ENCODE peak calls at places on chromosome 20, in ten cellular contexts. X is pancreas, V is left colon, Y is hippocampal formation, G is hypothalamus, A is RWPE1, Z is stomach, J is dorsolateral prefrontal cortex, N is SK-MEL-5, W is breast epithelium. C is an unnamed sample.

GRCh38 chr20:35279040-35279439 is 1.1 kb upstream of the MMP24OS start:
- DNase-seq in X (peak; percentile 33), V (no peak), Y (no peak), G (no peak), A (peak; percentile 86), Z (peak; percentile 82), J (no peak), N (no peak), W (no peak), C (no peak)

GRCh38 chr20:1467082-1467354 is 369 bp upstream of the NSFL1C start:
- DNase-seq in X (no peak), V (no peak), Y (no peak), G (no peak), A (no peak), Z (no peak), J (no peak), N (no peak), W (no peak), C (no peak)

GRCh38 chr20:48716541-48716940 is 111.3 kb downstream of the PREX1 start:
- DNase-seq in X (no peak), V (no peak), Y (no peak), G (no peak), A (no peak), Z (no peak), J (no peak), N (no peak), W (no peak), C (no peak)

GRCh38 chr20:39451386-39451785 is 489.2 kb downstream of the DHX35 start:
- DNase-seq in X (no peak), V (no peak), Y (no peak), G (no peak), A (no peak), Z (no peak), J (no peak), N (no peak), W (no peak), C (no peak)

GRCh38 chr20:53260168-53260567 is 288.0 kb downstream of the TSHZ2 start:
- DNase-seq in X (no peak), V (no peak), Y (no peak), G (no peak), A (no peak), Z (no peak), J (no peak), N (no peak), W (no peak), C (no peak)

GRCh38 chr20:8807480-8808179 is 261.3 kb upstream of the PLCB4 start:
- DNase-seq in X (peak; percentile 44), V (no peak), Y (no peak), G (no peak), A (no peak), Z (no peak), J (no peak), N (no peak), W (no peak), C (no peak)

GRCh38 chr20:57698867-57699275 is 10.9 kb downstream of the PMEPA1 start:
- DNase-seq in X (no peak), V (no peak), Y (no peak), G (no peak), A (peak; percentile 65), Z (no peak), J (no peak), N (no peak), W (no peak), C (no peak)

GRCh38 chr20:48938670-48939069 is 17.2 kb downstream of the ARFGEF2 start:
- DNase-seq in X (no peak), V (no peak), Y (no peak), G (no peak), A (no peak), Z (no peak), J (no peak), N (no peak), W (no peak), C (no peak)

GRCh38 chr20:47055699-47056369 is 161.2 kb downstream of the EYA2 start:
- DNase-seq in X (no peak), V (no peak), Y (no peak), G (no peak), A (no peak), Z (no peak), J (no peak), N (peak; percentile 8), W (no peak), C (no peak)

GRCh38 chr20:19968488-19969073 is 48.6 kb upstream of the NAA20 start:
- DNase-seq in X (no peak), V (no peak), Y (no peak), G (no peak), A (no peak), Z (no peak), J (no peak), N (no peak), W (no peak), C (no peak)

GRCh38 chr20:50151034-50151743 is 2.3 kb downstream of the PEDS1 start:
- DNase-seq in X (no peak), V (no peak), Y (no peak), G (no peak), A (peak; percentile 83), Z (peak; percentile 73), J (no peak), N (no peak), W (no peak), C (no peak)

GRCh38 chr20:33240923-33241322 is 5.1 kb downstream of the BPIFA1 start:
- DNase-seq in X (no peak), V (no peak), Y (no peak), G (no peak), A (no peak), Z (no peak), J (no peak), N (no peak), W (no peak), C (no peak)

GRCh38 chr20:52724586-52724985 is 247.6 kb upstream of the TSHZ2 start:
- DNase-seq in X (no peak), V (no peak), Y (no peak), G (no peak), A (no peak), Z (no peak), J (no peak), N (no peak), W (no peak), C (no peak)

GRCh38 chr20:52983726-52984450 is 11.7 kb downstream of the TSHZ2 start:
- DNase-seq in X (no peak), V (no peak), Y (no peak), G (no peak), A (no peak), Z (no peak), J (no peak), N (no peak), W (no peak), C (no peak)

GRCh38 chr20:52888096-52888495 is 84.1 kb upstream of the TSHZ2 start:
- DNase-seq in X (no peak), V (no peak), Y (no peak), G (no peak), A (peak; percentile 30), Z (no peak), J (no peak), N (no peak), W (no peak), C (no peak)

GRCh38 chr20:23270427-23270911 is 80.1 kb upstream of the NXT1 start:
- DNase-seq in X (no peak), V (no peak), Y (no peak), G (no peak), A (no peak), Z (no peak), J (no peak), N (no peak), W (no peak), C (peak; percentile 50)

GRCh38 chr20:47221036-47221625 is 135.4 kb downstream of the ZMYND8 start:
- DNase-seq in X (no peak), V (no peak), Y (no peak), G (no peak), A (no peak), Z (no peak), J (no peak), N (no peak), W (no peak), C (no peak)

GRCh38 chr20:8394308-8394945 is 262.4 kb downstream of the PLCB1 start:
- DNase-seq in X (no peak), V (no peak), Y (no peak), G (no peak), A (no peak), Z (no peak), J (no peak), N (no peak), W (no peak), C (no peak)

GRCh38 chr20:4014031-4014474 is 1.3 kb downstream of the RNF24 start:
- DNase-seq in X (peak; percentile 72), V (peak; percentile 47), Y (peak; percentile 73), G (no peak), A (peak; percentile 72), Z (peak; percentile 68), J (no peak), N (peak; percentile 79), W (no peak), C (peak; percentile 90)

GRCh38 chr20:1637226-1637625 is 17.4 kb upstream of the SIRPB1 start:
- DNase-seq in X (no peak), V (no peak), Y (no peak), G (no peak), A (no peak), Z (no peak), J (no peak), N (no peak), W (no peak), C (no peak)

GRCh38 chr20:40652426-40652825 is 36.6 kb downstream of the MAFB start:
- DNase-seq in X (no peak), V (no peak), Y (no peak), G (no peak), A (no peak), Z (no peak), J (no peak), N (no peak), W (no peak), C (no peak)

GRCh38 chr20:20207872-20208271 is 155.5 kb downstream of the CFAP61 start:
- DNase-seq in X (no peak), V (no peak), Y (no peak), G (no peak), A (no peak), Z (no peak), J (no peak), N (no peak), W (no peak), C (no peak)

GRCh38 chr20:17854307-17854903 is 114.2 kb downstream of the SNX5 start:
- DNase-seq in X (peak; percentile 73), V (peak; percentile 81), Y (no peak), G (no peak), A (peak; percentile 36), Z (peak; percentile 79), J (peak; percentile 56), N (peak; percentile 85), W (no peak), C (peak; percentile 13)

C was measured in RKO.